ENCODE peak calls at places on chromosomes 2 and 18, in four cellular contexts. One of them, this sample, is unnamed.
A peak's percentile ranks its signal among the peaks of the same experiment; 100 is the strongest.

GRCh38 chr2:233062447-233062842 is 2.3 kb downstream of the INPP5D start:
- DNase-seq in HEK293T: no peak
- DNase-seq in GM12878: no peak
- DNase-seq in HepG2: peak; percentile 37
- DNase-seq in this sample: no peak

GRCh38 chr2:85972355-85972754 is 83.6 kb upstream of the ST3GAL5 start:
- DNase-seq in HEK293T: no peak
- DNase-seq in GM12878: no peak
- DNase-seq in HepG2: no peak
- DNase-seq in this sample: no peak

GRCh38 chr2:82795446-82795845 is 1663.6 kb downstream of the SUCLG1 start:
- DNase-seq in HEK293T: no peak
- DNase-seq in GM12878: no peak
- DNase-seq in HepG2: no peak
- DNase-seq in this sample: no peak

GRCh38 chr2:39697480-39697879 is 31.8 kb downstream of the TMEM178A start:
- DNase-seq in HEK293T: no peak
- DNase-seq in GM12878: no peak
- DNase-seq in HepG2: no peak
- DNase-seq in this sample: no peak

GRCh38 chr18:9683418-9684396 is 24.4 kb upstream of the RAB31 start:
- DNase-seq in HEK293T: no peak
- DNase-seq in GM12878: no peak
- DNase-seq in HepG2: peak; percentile 26
- DNase-seq in this sample: no peak

GRCh38 chr2:62305421-62306176 is 109.7 kb downstream of the B3GNT2 start:
- DNase-seq in HEK293T: no peak
- DNase-seq in GM12878: peak; percentile 69
- DNase-seq in HepG2: no peak
- DNase-seq in this sample: peak; percentile 90

GRCh38 chr2:204776781-204777559 is 231.7 kb downstream of the PARD3B start:
- DNase-seq in HEK293T: no peak
- DNase-seq in GM12878: no peak
- DNase-seq in HepG2: no peak
- DNase-seq in this sample: no peak

GRCh38 chr2:74533464-74533863 is 3.7 kb downstream of the HTRA2 start:
- DNase-seq in HEK293T: no peak
- DNase-seq in GM12878: no peak
- DNase-seq in HepG2: no peak
- DNase-seq in this sample: no peak

GRCh38 chr2:196383799-196384198 is 212.4 kb upstream of the STK17B start:
- DNase-seq in HEK293T: no peak
- DNase-seq in GM12878: no peak
- DNase-seq in HepG2: no peak
- DNase-seq in this sample: no peak

GRCh38 chr2:86021396-86022378 is 84.0 kb downstream of the POLR1A start:
- DNase-seq in HEK293T: no peak
- DNase-seq in GM12878: no peak
- DNase-seq in HepG2: no peak
- DNase-seq in this sample: no peak

GRCh38 chr2:128321421-128321775 is 2.7 kb upstream of the HS6ST1 start:
- DNase-seq in HEK293T: no peak
- DNase-seq in GM12878: no peak
- DNase-seq in HepG2: no peak
- DNase-seq in this sample: no peak

GRCh38 chr2:111638274-111638877 is 245.6 kb downstream of the ANAPC1 start:
- DNase-seq in HEK293T: no peak
- DNase-seq in GM12878: no peak
- DNase-seq in HepG2: no peak
- DNase-seq in this sample: no peak

GRCh38 chr2:180169474-180169873 is 162.4 kb upstream of the CWC22 start:
- DNase-seq in HEK293T: no peak
- DNase-seq in GM12878: no peak
- DNase-seq in HepG2: no peak
- DNase-seq in this sample: no peak

GRCh38 chr2:165197346-165197745 is 6.5 kb downstream of the SCN3A start:
- DNase-seq in HEK293T: no peak
- DNase-seq in GM12878: no peak
- DNase-seq in HepG2: no peak
- DNase-seq in this sample: no peak

GRCh38 chr18:35410561-35410960 is 33.4 kb upstream of the ZNF396 start:
- DNase-seq in HEK293T: no peak
- DNase-seq in GM12878: no peak
- DNase-seq in HepG2: no peak
- DNase-seq in this sample: no peak
- TF ChIP-seq FOXK2 in HEK293T: no peak
- TF ChIP-seq FOXK2 in GM12878: no peak
- TF ChIP-seq FOXK2 in HepG2: no peak
- TF ChIP-seq FOXK2 in this sample: no peak

GRCh38 chr2:216930716-216931115 is 70.9 kb upstream of the TNP1 start:
- DNase-seq in HEK293T: no peak
- DNase-seq in GM12878: no peak
- DNase-seq in HepG2: no peak
- DNase-seq in this sample: no peak
- TF ChIP-seq FOXK2 in HEK293T: no peak
- TF ChIP-seq FOXK2 in GM12878: no peak
- TF ChIP-seq FOXK2 in HepG2: no peak
- TF ChIP-seq FOXK2 in this sample: no peak

DNA sequence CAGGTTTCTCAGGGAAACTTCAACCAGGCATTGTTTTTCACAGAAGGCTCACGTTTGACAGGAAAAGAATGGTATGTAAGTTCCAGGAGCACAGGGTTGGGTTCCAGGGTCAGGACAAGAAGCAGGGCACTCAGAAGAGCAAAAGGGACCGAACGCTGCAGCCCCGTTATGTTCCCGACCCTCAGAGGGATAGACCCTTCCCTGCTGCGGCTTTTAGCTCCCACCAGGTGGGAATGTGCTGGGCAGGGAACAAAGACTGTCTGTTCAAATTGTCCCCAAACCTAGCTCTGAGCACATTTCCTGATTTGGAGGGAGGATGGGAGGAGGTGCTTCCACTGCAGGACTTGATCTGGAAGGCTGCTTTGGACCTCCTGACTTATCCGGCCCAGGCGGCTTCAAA is 130.1 kb downstream of the RAB3GAP1 start:
- DNase-seq in HEK293T: no peak
- DNase-seq in GM12878: no peak
- DNase-seq in HepG2: no peak
- DNase-seq in this sample: no peak
- TF ChIP-seq FOXK2 in HEK293T: no peak
- TF ChIP-seq FOXK2 in GM12878: no peak
- TF ChIP-seq FOXK2 in HepG2: no peak
- TF ChIP-seq FOXK2 in this sample: no peak

DNA sequence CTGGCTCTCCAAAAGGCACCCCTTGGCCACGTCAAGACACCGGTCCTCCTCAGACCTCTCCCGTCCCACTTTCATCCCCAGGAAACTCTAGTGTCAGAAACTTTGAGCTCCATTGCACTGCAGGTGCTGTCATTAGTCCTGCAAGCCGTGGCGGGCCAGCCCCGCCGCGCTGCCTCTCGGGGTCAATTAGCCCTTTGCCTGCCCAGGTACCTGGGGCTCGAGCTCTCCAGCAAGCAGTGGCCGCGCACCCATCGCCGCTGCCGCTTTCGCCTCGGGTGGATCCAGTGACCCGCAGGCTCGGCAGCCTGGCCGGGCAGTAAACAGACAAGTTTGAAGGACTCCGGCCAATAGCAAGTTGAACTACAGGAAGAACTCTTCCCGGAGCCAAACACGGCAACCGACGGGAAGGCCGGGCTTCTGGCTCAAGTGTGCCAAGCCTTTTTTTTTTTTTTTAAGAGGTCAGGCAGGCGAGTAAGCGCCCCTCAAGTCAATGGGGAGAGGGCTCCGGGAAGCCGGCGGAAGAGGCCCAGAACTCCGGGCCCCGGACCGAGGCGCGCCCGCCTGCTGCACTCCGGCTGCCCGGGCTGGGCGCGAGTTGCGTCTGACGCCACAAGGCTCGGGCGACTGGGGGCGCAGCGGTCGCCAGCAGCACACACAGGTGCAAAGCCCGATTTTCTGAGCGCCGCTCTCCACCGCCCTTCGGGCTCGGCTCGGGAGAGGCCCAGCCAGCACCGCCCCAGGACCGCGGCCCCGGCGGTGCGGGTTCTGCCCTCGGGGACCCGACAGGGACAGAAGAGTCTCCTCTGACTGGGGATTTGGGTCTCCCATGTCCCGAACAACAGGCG is 1.1 kb downstream of the ERBB4 start:
- DNase-seq in HEK293T: peak; percentile 10
- DNase-seq in GM12878: no peak
- DNase-seq in HepG2: no peak
- DNase-seq in this sample: no peak
- TF ChIP-seq FOXK2 in HEK293T: no peak
- TF ChIP-seq FOXK2 in GM12878: no peak
- TF ChIP-seq FOXK2 in HepG2: no peak
- TF ChIP-seq FOXK2 in this sample: no peak

GRCh38 chr18:3452750-3453539 is 3.0 kb downstream of the TGIF1 start:
- DNase-seq in HEK293T: no peak
- DNase-seq in GM12878: no peak
- DNase-seq in HepG2: no peak
- DNase-seq in this sample: no peak

GRCh38 chr18:3454365-3455089 is 4.6 kb downstream of the TGIF1 start:
- DNase-seq in HEK293T: peak; percentile 9
- DNase-seq in GM12878: peak; percentile 19
- DNase-seq in HepG2: peak; percentile 66
- DNase-seq in this sample: peak; percentile 58

GRCh38 chr18:3451989-3452749 is 2.2 kb downstream of the TGIF1 start:
- DNase-seq in HEK293T: peak; percentile 6
- DNase-seq in GM12878: no peak
- DNase-seq in HepG2: no peak
- DNase-seq in this sample: peak; percentile 80

GRCh38 chr18:3455090-3455640 is 5.2 kb downstream of the TGIF1 start:
- DNase-seq in HEK293T: no peak
- DNase-seq in GM12878: no peak
- DNase-seq in HepG2: no peak
- DNase-seq in this sample: no peak

GRCh38 chr18:3453540-3454364 is 3.8 kb downstream of the TGIF1 start:
- DNase-seq in HEK293T: no peak
- DNase-seq in GM12878: no peak
- DNase-seq in HepG2: peak; percentile 96
- DNase-seq in this sample: no peak
- TF ChIP-seq FOXK2 in HEK293T: no peak
- TF ChIP-seq FOXK2 in GM12878: no peak
- TF ChIP-seq FOXK2 in HepG2: peak; percentile 80
- TF ChIP-seq FOXK2 in this sample: no peak

GRCh38 chr2:216006164-216006663 is 7.1 kb downstream of the MREG start:
- DNase-seq in HEK293T: no peak
- DNase-seq in GM12878: peak; percentile 73
- DNase-seq in HepG2: no peak
- DNase-seq in this sample: peak; percentile 28
- TF ChIP-seq FOXK2 in HEK293T: no peak
- TF ChIP-seq FOXK2 in GM12878: no peak
- TF ChIP-seq FOXK2 in HepG2: no peak
- TF ChIP-seq FOXK2 in this sample: no peak

This sample was measured in K562.